ENCODE peak calls at places on chromosome 14, in eight cellular contexts. V is GM12878; K is lower lobe of right lung; Z is CD4-positive, CD25-positive, alpha-beta regulatory T cell; L is left ventricle myocardium inferior; A is fibroblast of lung; O is lung; G is GM23248. M is an unnamed sample.

GRCh38 chr14:33589334-33589733 is 361.5 kb downstream of the EGLN3 start:
- DNase-seq in G (peak; percentile 93), Z (no peak), V (no peak), L (no peak), K (no peak), A (peak; percentile 97), O (no peak), M (peak; percentile 98)

GRCh38 chr14:105497671-105498429 is 6.8 kb downstream of the TEDC1 start:
- DNase-seq in L (peak; percentile 13), K (peak; percentile 41), O (no peak), G (no peak), Z (no peak), A (no peak), V (no peak), M (no peak)

GRCh38 chr14:67370830-67371229 is 10.7 kb downstream of the EIF2S1 start:
- DNase-seq in Z (no peak), O (no peak), K (no peak), V (no peak), A (peak; percentile 49), G (peak; percentile 36), L (no peak), M (peak; percentile 34)

GRCh38 chr14:37257651-37258050 is 59.9 kb downstream of the MIPOL1 start:
- DNase-seq in O (no peak), L (no peak), V (no peak), Z (no peak), K (no peak), A (no peak), G (no peak), M (no peak)

GRCh38 chr14:91613459-91614145 is 103.5 kb upstream of the PPP4R3A start:
- DNase-seq in K (no peak), A (no peak), O (no peak), V (no peak), Z (no peak), L (no peak), G (peak; percentile 11), M (no peak)

GRCh38 chr14:105088812-105089745 is 23.8 kb upstream of the GPR132 start:
- DNase-seq in G (peak; percentile 38), O (no peak), Z (no peak), V (no peak), K (no peak), A (peak; percentile 35), L (no peak), M (no peak)

GRCh38 chr14:92841930-92842329 is 47.8 kb downstream of the GOLGA5 start:
- DNase-seq in G (no peak), L (no peak), A (no peak), V (no peak), K (no peak), O (no peak), Z (no peak), M (no peak)

GRCh38 chr14:90399541-90400444 is 3.0 kb downstream of the CALM1 start:
- DNase-seq in K (peak; percentile 93), V (peak; percentile 68), O (peak; percentile 87), A (peak; percentile 88), Z (peak; percentile 87), G (peak; percentile 97), L (peak; percentile 88), M (peak; percentile 81)

GRCh38 chr14:63524537-63525155 is 18.5 kb downstream of the PPP2R5E start:
- DNase-seq in G (no peak), L (no peak), V (peak; percentile 45), K (no peak), Z (no peak), A (no peak), O (no peak), M (no peak)

GRCh38 chr14:67815573-67816235 is 686 bp downstream of the ZFYVE26 start:
- DNase-seq in G (peak; percentile 76), L (no peak), O (no peak), Z (no peak), V (no peak), K (no peak), A (peak; percentile 66), M (peak; percentile 51)

GRCh38 chr14:53925201-53925766 is 31.3 kb downstream of the BMP4 start:
- DNase-seq in K (no peak), V (no peak), Z (no peak), G (no peak), O (no peak), L (no peak), A (no peak), M (no peak)

GRCh38 chr14:57737598-57737997 is 128.3 kb downstream of the SLC35F4 start:
- DNase-seq in K (no peak), O (no peak), G (no peak), A (no peak), V (no peak), L (no peak), Z (no peak), M (no peak)

GRCh38 chr14:80798878-80799277 is 142.7 kb downstream of the CEP128 start:
- DNase-seq in V (no peak), O (no peak), Z (no peak), A (no peak), G (no peak), L (no peak), K (no peak), M (no peak)

GRCh38 chr14:75283162-75283883 is 4.7 kb downstream of the FOS start:
- DNase-seq in G (peak; percentile 55), L (no peak), A (peak; percentile 56), Z (no peak), K (peak; percentile 67), V (no peak), O (no peak), M (peak; percentile 73)

GRCh38 chr14:28382460-28383220 is 383.9 kb upstream of the FOXG1 start:
- DNase-seq in L (no peak), K (no peak), G (no peak), O (no peak), Z (no peak), V (no peak), A (peak; percentile 92), M (peak; percentile 91)

GRCh38 chr14:38297681-38298080 is 41.8 kb upstream of the CLEC14A start:
- DNase-seq in O (no peak), G (peak; percentile 7), L (no peak), A (peak; percentile 44), V (no peak), K (no peak), Z (no peak), M (peak; percentile 36)

DNA sequence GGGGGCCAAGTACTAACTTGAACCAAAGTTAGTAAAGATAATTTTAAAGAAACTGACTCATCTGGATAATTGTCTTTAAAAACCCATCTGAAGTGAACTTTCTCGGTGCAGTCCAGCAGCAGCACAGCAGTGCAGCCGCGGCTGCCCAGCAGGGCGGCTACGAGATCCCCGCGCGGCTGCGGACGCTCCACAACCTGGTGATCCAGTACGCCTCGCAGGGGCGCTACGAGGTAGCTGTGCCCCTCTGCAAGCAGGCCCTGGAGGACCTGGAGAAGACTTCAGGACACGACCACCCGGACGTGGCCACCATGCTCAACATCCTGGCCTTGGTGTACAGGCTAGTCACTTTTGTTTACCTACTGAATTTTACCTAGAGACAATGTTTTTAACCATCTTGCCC is 33.6 kb downstream of the KLC1 start:
- DNase-seq in A (no peak), Z (no peak), K (no peak), L (no peak), G (no peak), O (no peak), V (no peak), M (no peak)
- H3K27ac ChIP-seq in A (peak overlapping the region; percentile 19), Z (no peak overlapping the region), K (no peak overlapping the region), L (no peak overlapping the region), G (peak overlapping the region; percentile 94), O (no peak overlapping the region), V (no peak overlapping the region), M (no peak overlapping the region)

DNA sequence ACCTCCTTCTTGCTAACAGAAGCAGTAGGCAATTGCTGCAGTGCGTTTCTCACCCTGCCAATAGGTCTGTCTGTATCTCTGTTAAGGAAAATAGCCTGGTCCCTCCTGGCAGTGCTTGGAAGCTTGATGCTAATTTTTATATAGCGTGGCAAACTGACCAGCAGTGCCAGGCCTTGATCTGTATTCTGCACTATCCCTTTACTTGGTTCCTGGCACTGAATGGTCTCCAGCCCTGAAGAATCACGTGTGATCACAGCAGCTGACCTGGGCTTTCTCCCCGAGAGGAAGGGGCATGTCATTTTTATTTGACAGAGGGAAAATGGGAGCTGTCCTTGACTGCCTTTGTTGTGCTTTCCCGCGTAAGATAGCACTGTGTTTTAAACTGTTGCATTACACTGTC is 48.7 kb upstream of the TRAF3 start:
- DNase-seq in G (no peak), V (no peak), Z (no peak), K (no peak), L (no peak), O (no peak), A (no peak), M (no peak)
- H3K36me3 ChIP-seq in G (peaks cover 18% of the 10 kb centered on the region), V (peaks cover 37% of the 10 kb centered on the region), Z (peaks cover 40% of the 10 kb centered on the region), K (peaks cover 79% of the 10 kb centered on the region), L (peaks cover 49% of the 10 kb centered on the region), O (peaks cover 20% of the 10 kb centered on the region), A (peaks cover 8% of the 10 kb centered on the region), M (peaks cover 25% of the 10 kb centered on the region)

GRCh38 chr14:99401196-99401595 is 79.5 kb downstream of the SETD3 start:
- DNase-seq in A (no peak), V (no peak), Z (no peak), L (no peak), O (no peak), G (no peak), K (no peak), M (no peak)
- H3K27ac ChIP-seq in A (no peak overlapping the region), V (no peak overlapping the region), Z (no peak overlapping the region), L (no peak overlapping the region), O (no peak overlapping the region), G (no peak overlapping the region), K (no peak overlapping the region), M (no peak overlapping the region)

GRCh38 chr14:95097385-95097784 is 59.9 kb downstream of the DICER1 start:
- DNase-seq in O (no peak), Z (no peak), G (peak; percentile 37), A (peak; percentile 20), K (no peak), V (no peak), L (no peak), M (peak; percentile 18)
- H3K36me3 ChIP-seq in O (peaks cover 19% of the 10 kb centered on the region), Z (peaks cover 64% of the 10 kb centered on the region), G (peaks cover 10% of the 10 kb centered on the region), A (peaks cover 9% of the 10 kb centered on the region), K (peaks cover 62% of the 10 kb centered on the region), V (peaks cover 8% of the 10 kb centered on the region), L (peaks cover 42% of the 10 kb centered on the region), M (peaks cover 20% of the 10 kb centered on the region)

DNA sequence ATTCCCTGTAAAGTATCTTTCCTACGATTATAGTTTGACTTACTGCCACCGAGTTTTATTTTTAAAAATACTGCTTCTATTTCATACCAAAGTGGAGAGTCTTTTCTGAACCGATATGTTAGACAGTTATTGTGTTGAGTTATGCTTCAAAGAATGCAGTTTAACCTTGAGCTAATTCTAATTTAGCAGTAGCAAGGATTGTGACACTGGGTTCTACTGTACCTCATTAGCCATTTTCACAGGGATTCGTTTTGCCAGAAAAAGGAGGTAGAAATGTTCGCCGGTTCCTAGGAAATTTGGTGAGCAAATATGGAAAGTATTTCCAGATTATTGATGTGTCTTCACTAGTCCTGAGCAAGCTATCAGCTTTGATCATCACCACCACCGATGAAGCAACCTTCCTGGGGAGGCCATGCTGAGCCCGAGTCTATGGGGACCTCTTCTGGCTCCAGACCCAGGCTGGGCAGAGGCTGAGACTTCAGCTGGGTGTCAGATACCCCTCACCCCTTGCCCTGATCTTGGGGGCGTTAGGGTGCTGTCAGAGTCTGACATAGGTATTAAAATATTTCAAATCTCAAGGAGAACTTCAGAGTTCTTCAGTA is 13.6 kb downstream of the GLRX5 start:
- DNase-seq in V (no peak), G (no peak), O (no peak), K (no peak), L (no peak), A (no peak), Z (no peak), M (no peak)
- H3K27ac ChIP-seq in V (no peak overlapping the region), G (no peak overlapping the region), O (no peak overlapping the region), K (no peak overlapping the region), L (no peak overlapping the region), A (no peak overlapping the region), Z (no peak overlapping the region), M (no peak overlapping the region)

M was measured in astrocyte.